ENCODE peak calls at places on chromosomes 16 and 17, in five cellular contexts. Q is kidney glomerular epithelial cell, K is OCI-LY7, P is fibroblast of lung, N is T-helper 9 cell. Z is an unnamed sample.

GRCh38 chr16:11016993-11017392 is 72.6 kb downstream of the CLEC16A start:
- DNase-seq in Q (no peak), K (no peak), P (peak; percentile 64), N (no peak), Z (no peak)

GRCh38 chr17:31538080-31538762 is 146.7 kb downstream of the RAB11FIP4 start:
- DNase-seq in Q (no peak), K (peak; percentile 84), P (no peak), N (no peak), Z (no peak)

GRCh38 chr17:79785900-79786810 is 8.2 kb downstream of the CBX2 start:
- DNase-seq in Q (no peak), K (no peak), P (no peak), N (no peak), Z (no peak)

GRCh38 chr17:29148790-29149430 is 31.3 kb downstream of the MYO18A start:
- DNase-seq in Q (peak; percentile 87), K (peak; percentile 95), P (peak; percentile 91), N (peak; percentile 87), Z (peak; percentile 87)

GRCh38 chr17:77427471-77427991 is 286.8 kb downstream of the SEC14L1 start:
- DNase-seq in Q (peak; percentile 45), K (no peak), P (peak; percentile 90), N (no peak), Z (no peak)

GRCh38 chr17:82475458-82475857 is 16.9 kb downstream of the NARF start:
- DNase-seq in Q (no peak), K (no peak), P (no peak), N (no peak), Z (no peak)

GRCh38 chr16:55912022-55912421 is 36.8 kb upstream of the CES5A start:
- DNase-seq in Q (no peak), K (no peak), P (no peak), N (no peak), Z (no peak)

GRCh38 chr16:74601131-74601871 is 5.6 kb downstream of the GLG1 start:
- DNase-seq in Q (no peak), K (no peak), P (no peak), N (peak; percentile 58), Z (peak; percentile 69)

GRCh38 chr17:78883533-78884131 is 19.4 kb downstream of the CEP295NL start:
- DNase-seq in Q (peak; percentile 67), K (no peak), P (peak; percentile 97), N (no peak), Z (no peak)

GRCh38 chr16:84817206-84817605 is 2.6 kb upstream of the CRISPLD2 start:
- DNase-seq in Q (no peak), K (no peak), P (no peak), N (no peak), Z (no peak)

Z was measured in effector memory CD4-positive, alpha-beta T cell.